ENCODE peak calls at places on chromosomes 1 and 21, in four cellular contexts. I is fibroblast of lung, W is left lung, Z is astrocyte. F is an unnamed sample. For H3K4me1 and H3K27me3, the result is how much of the 10 kb centered on the place peaks cover.

GRCh38 chr21:46009951-46010655 is 28.5 kb downstream of the COL6A1 start:
- DNase-seq in Z (no peak), I (no peak), W (no peak), F (no peak)

GRCh38 chr1:90143522-90144050 is 148.7 kb downstream of the ZNF326 start:
- DNase-seq in W (no peak), Z (no peak), I (no peak), F (no peak)

GRCh38 chr1:24421502-24421901 is 5.9 kb downstream of the NIPAL3 start:
- DNase-seq in I (no peak), Z (no peak), W (no peak), F (no peak)

GRCh38 chr1:38941093-38941492 is 537 bp downstream of the RHBDL2 start:
- DNase-seq in Z (no peak), I (no peak), W (no peak), F (no peak)

GRCh38 chr1:234775477-234776246 is 165.7 kb upstream of the IRF2BP2 start:
- DNase-seq in W (no peak), I (no peak), Z (no peak), F (no peak)

GRCh38 chr1:63626222-63626621 is 33.0 kb downstream of the PGM1 start:
- DNase-seq in W (no peak), Z (no peak), I (peak), F (no peak)

GRCh38 chr1:228005511-228006033 is 1.2 kb upstream of the WNT3A start:
- DNase-seq in W (no peak), Z (no peak), I (no peak), F (no peak)

GRCh38 chr1:107047602-107048001 is 8.9 kb upstream of the PRMT6 start:
- DNase-seq in I (no peak), Z (no peak), W (no peak), F (no peak)

GRCh38 chr1:93673159-93673657 is 8.4 kb downstream of the BCAR3 start:
- DNase-seq in W (no peak), Z (no peak), I (peak), F (no peak)

GRCh38 chr1:40692429-40692905 is 963 bp downstream of the NFYC start:
- DNase-seq in W (no peak), I (peak), Z (peak), F (no peak)

GRCh38 chr1:59025898-59026426 is 242.1 kb upstream of the JUN start:
- DNase-seq in Z (peak), W (no peak), I (peak), F (no peak)

GRCh38 chr1:61157420-61157987 is 75.1 kb downstream of the NFIA start:
- DNase-seq in W (no peak), I (peak), Z (peak), F (no peak)

GRCh38 chr1:7578206-7578605 is 192.9 kb upstream of the VAMP3 start:
- DNase-seq in I (no peak), W (peak), Z (no peak), F (no peak)

GRCh38 chr1:25647863-25648262 is 31.3 kb downstream of the MAN1C1 start:
- DNase-seq in I (no peak), W (no peak), Z (no peak), F (no peak)

GRCh38 chr1:33288976-33289857 is 31.7 kb downstream of the A3GALT2 start:
- DNase-seq in I (no peak), W (no peak), Z (no peak), F (no peak)

GRCh38 chr1:89525169-89525855 is 683 bp downstream of the LRRC8B start:
- DNase-seq in I (peak), Z (no peak), W (peak), F (no peak)

GRCh38 chr1:161166669-161167548 is 683 bp downstream of the PPOX start:
- DNase-seq in I (no peak), Z (no peak), W (peak), F (no peak)

GRCh38 chr1:65170511-65171142 is 22.6 kb downstream of the AK4 start:
- DNase-seq in Z (no peak), I (peak), W (no peak), F (no peak)

DNA sequence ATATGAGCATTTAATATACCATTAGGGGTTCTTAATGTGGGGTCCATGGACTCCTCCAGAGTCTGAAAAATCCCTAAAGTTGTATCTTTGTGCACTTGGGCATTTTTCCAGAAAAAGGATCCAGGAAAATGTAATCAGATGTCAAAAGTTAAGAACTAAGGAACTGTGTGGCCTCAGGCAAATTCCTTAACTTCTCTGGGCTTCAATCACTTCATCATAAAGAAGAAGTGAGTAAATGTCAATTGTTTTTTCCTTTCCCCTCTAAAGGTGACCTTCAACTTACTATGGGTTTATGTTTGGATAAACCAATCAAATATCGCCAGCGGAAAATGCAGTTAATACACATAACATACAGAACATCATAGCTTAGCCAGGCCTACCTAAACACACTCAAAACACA is 2.5 kb downstream of the MAD2L2 start:
- DNase-seq in W (no peak), I (no peak), Z (no peak), F (no peak)
- H3K4me1 ChIP-seq in W (under half), I (under half), Z (under half), F (under half)

DNA sequence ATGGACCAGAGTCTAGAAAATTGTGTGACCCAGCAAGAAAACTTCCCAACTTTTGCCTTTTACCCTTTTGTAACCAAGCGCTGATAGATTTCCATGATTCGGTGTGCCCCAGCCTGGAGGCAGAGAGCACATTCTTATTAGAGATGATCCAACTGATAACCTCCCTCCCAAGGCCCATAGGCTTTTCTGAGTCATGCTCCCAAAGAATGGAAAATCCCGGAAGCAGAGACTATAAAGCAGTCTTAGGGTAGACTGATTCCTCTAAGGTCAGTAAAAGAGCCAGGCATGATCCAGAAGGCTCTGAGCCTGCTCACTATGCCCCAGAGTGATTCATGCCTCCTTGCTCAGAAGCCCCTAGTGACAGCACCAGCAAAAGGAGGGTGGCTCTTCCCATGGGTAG is 4.3 kb downstream of the CAMK1G start:
- DNase-seq in W (no peak), I (no peak), Z (no peak), F (no peak)
- H3K27me3 ChIP-seq in W (under half), I (under half), Z (under half), F (under half)

DNA sequence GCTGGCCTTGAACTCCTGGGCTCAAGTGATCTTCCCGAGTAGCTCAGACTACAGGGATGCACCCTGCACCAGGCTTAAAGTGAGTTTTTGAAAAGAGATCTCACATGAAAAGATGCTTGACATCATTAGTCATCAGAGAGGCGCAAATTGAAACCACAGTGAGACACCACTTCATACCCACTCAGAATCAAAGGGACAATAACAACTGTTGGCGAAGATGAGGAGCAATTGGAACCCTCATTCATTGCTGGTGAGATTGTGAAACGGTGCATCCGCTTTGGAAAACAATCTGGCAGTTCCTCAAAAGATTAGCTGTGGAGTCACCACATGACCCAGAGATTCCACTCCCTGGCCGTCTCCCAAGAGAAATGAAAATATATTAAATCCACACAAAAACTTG is 122.3 kb downstream of the PGBD5 start:
- DNase-seq in W (no peak), I (peak), Z (peak), F (peak)
- H3K4me1 ChIP-seq in W (under half), I (under half), Z (under half), F (under half)

GRCh38 chr1:30508651-30509050 is 214.7 kb downstream of the MATN1 start:
- DNase-seq in I (no peak), Z (no peak), W (no peak), F (no peak)
- H3K27me3 ChIP-seq in I (under half), Z (under half), W (under half), F (under half)

DNA sequence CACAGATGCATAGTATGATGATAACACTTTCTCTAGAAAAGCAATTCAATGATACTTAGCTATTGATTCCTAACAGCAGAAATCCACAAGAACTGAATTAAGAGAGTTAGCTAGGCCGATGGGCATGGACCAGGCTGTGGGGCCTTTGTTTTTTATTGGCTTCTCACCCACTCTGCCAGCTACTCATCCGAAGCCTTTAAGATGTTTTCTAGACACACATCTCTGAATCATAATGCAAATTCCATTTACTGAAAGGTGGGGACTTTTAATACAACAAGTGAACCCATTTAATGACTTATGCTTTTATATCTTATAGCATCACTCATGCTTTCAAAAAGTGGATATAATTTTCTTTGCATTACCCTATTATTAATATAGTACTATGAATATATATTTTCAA is 170.2 kb downstream of the RUNX1 start:
- DNase-seq in I (no peak), W (no peak), Z (no peak), F (no peak)
- H3K4me1 ChIP-seq in I (under half), W (half or more), Z (under half), F (under half)

GRCh38 chr21:41620982-41621381 is 113.0 kb upstream of the TMPRSS2 start:
- DNase-seq in W (no peak), Z (no peak), I (peak), F (no peak)
- H3K27me3 ChIP-seq in W (under half), Z (under half), I (under half), F (under half)

GRCh38 chr1:214475331-214475730 is 76.1 kb downstream of the PTPN14 start:
- DNase-seq in Z (no peak), I (no peak), W (no peak), F (peak)
- H3K4me1 ChIP-seq in Z (half or more), I (under half), W (under half), F (half or more)

GRCh38 chr21:35335951-35336446 is 286.9 kb upstream of the RUNX1 start:
- DNase-seq in W (no peak), I (no peak), Z (no peak), F (no peak)

GRCh38 chr21:35338881-35339632 is 290.0 kb upstream of the RUNX1 start:
- DNase-seq in I (no peak), Z (no peak), W (no peak), F (no peak)

GRCh38 chr21:35336534-35336933 is 287.4 kb upstream of the RUNX1 start:
- DNase-seq in Z (no peak), I (no peak), W (no peak), F (no peak)

GRCh38 chr21:35338281-35338680 is 289.2 kb upstream of the RUNX1 start:
- DNase-seq in I (no peak), W (no peak), Z (no peak), F (no peak)

GRCh38 chr21:35337573-35337972 is 288.5 kb upstream of the RUNX1 start:
- DNase-seq in Z (no peak), W (no peak), I (no peak), F (no peak)
- H3K27me3 ChIP-seq in Z (under half), W (under half), I (under half), F (under half)

DNA sequence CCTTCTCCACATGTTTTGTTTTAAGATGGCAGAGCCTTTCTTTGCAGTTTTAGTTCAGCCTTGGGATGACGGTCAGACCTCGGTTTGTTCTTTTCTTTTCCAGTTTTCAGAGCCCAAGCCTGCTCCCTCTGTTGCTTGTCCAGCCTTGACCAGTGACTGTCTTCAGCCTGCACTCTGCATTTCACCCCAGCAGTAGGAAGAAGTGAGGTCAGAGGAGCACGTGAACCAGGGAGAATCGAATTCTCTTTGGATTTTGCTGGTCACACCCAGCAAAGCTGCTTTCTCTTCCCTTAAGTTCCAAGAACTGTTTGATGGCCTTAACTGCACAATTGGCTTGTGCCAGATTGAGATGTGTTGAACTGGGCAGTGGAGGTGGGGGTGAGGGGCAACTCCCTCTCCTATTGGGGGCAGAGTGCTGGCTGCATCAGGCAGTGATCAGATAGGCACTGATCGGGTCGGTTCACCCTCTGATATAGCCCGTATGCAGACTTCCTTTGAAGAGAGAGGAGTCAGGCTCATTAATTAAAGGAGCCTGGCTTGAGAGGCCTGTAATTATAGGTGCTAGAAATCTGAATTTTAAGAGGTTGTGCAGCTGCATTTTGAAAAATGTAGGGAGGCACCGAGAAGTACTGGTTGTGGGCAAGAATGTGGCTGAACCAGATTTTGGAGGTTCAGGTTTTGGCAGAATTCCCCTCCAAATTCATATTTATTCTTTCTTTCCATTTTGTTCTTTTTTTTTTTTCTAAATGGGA is 42.4 kb downstream of the PEX14 start:
- DNase-seq in Z (no peak), I (no peak), W (no peak), F (no peak)
- H3K4me1 ChIP-seq in Z (under half), I (under half), W (half or more), F (under half)